ENCODE peak calls at places on chromosomes 3 and 15, in five cellular contexts. Q is heart left ventricle, W is transverse colon, R is endodermal cell, S is heart right ventricle. A is an unnamed sample. For H3K9me3 and H3K4me1, the result is how much of the 10 kb centered on the place peaks cover.

GRCh38 chr15:73900129-73900712 is 26.0 kb upstream of the LOXL1 start:
- DNase-seq in Q (no peak), W (no peak), R (no peak), S (no peak), A (no peak)

GRCh38 chr3:149559525-149559924 is 85.0 kb downstream of the TM4SF4 start:
- DNase-seq in Q (no peak), W (no peak), R (no peak), S (no peak), A (no peak)

GRCh38 chr3:183534249-183534648 is 21.3 kb downstream of the KLHL6 start:
- DNase-seq in Q (no peak), W (no peak), R (no peak), S (no peak), A (no peak)

GRCh38 chr15:89760303-89761008 is 9.4 kb upstream of the MESP1 start:
- DNase-seq in Q (peak), W (peak), R (peak), S (peak), A (no peak)

GRCh38 chr3:138673641-138674040 is 65.1 kb downstream of the FAIM start:
- DNase-seq in Q (no peak), W (no peak), R (peak), S (no peak), A (no peak)

GRCh38 chr15:29403778-29404177 is 134.2 kb upstream of the NSMCE3 start:
- DNase-seq in Q (no peak), W (no peak), R (peak), S (no peak), A (no peak)

GRCh38 chr3:112365636-112366035 is 32.7 kb downstream of the CD200 start:
- DNase-seq in Q (no peak), W (no peak), R (no peak), S (no peak), A (no peak)

GRCh38 chr15:99956820-99957641 is 223.8 kb upstream of the LYSMD4 start:
- DNase-seq in Q (no peak), W (no peak), R (peak), S (no peak), A (no peak)

GRCh38 chr3:13280122-13280790 is 139.9 kb downstream of the NUP210 start:
- DNase-seq in Q (no peak), W (no peak), R (no peak), S (no peak), A (no peak)

GRCh38 chr15:86139828-86140227 is 60.2 kb downstream of the AGBL1 start:
- DNase-seq in Q (no peak), W (no peak), R (peak), S (no peak), A (no peak)

DNA sequence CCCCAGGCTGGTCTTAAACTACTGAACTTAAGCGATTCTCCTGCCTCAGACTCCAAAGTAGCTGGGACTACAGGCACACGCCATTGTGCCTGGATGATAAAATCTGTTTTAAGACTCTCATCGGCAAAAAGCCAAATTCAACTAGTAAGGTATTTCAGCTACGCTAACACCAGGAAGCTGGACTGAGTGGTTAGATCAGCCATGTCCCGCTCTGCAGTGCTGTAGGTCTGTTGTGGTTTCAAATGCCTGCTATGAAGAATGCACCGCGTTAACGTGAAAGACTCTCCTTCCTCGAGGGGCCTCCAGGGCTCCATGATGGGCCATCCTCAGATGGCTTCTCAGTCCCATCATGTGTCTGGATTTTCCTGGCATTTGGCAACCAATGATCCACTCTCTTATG is 70.2 kb downstream of the PCOLCE2 start:
- DNase-seq in Q (no peak), W (no peak), R (no peak), S (no peak), A (no peak)
- H3K27ac ChIP-seq in Q (no peak), W (no peak), R (no peak), S (no peak), A (no peak)

DNA sequence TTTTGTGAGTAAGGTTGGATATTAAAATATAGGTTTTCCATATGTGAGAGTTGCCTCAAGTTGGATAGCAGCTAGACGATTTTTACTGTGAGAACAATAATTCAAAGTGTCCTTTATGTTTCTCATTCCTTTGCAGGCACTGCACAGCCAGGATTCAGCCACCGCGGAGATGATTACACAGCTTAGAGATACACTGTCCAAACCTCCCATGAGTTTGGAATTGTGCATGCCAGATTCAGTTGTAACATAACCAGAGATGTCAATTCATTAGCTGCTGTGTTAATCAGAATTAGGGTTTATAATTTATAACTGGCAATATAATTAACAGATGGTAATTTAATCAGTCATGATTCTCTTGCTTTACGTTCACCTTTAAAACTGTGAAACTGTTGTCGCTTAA is 132.3 kb downstream of the GABRB3 start:
- DNase-seq in Q (no peak), W (no peak), R (peak), S (no peak), A (no peak)
- H3K9me3 ChIP-seq in Q (under half), W (under half), R (under half), S (under half), A (under half)

DNA sequence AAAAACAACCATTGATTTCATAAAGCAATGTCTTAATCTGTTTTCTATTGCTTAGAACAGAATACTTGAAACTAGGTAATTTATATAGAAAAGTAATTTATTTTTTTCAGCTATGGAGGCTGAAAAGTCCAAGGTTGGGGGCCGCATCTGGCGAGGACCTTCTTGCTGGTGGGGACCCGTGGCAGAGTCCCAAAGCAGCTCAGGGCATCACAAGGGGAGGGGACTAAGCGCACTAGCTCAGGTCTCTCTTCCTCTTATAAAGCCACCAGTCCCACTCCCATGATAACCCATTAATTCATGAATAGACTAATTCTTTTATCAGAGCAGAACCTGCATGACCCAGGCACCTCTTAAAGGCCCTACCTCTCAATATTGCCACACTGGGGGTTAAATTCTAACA is 87.2 kb upstream of the KLF13 start:
- DNase-seq in Q (no peak), W (no peak), R (no peak), S (no peak), A (no peak)
- H3K4me1 ChIP-seq in Q (under half), W (under half), R (under half), S (under half), A (under half)

DNA sequence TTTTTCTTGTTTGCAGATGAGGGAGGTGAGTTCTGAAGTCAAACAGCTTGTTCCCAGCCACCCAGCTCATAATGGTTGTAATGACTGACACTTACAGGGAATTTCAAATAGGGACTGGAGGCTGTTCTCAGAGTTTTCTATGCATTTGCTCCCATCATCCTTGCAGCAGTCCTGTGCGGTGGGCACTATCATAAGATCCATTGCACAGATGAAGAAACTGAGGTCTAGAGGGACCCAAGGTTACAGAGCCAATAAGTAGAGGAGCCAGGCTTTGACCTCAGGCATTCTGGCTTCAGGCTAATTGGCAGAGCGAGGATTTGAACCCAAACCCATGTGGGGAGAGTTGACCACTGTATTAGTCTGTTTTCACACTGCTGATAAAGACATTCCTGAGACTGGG is 32.4 kb downstream of the FAH start:
- DNase-seq in Q (no peak), W (no peak), R (no peak), S (no peak), A (no peak)
- H3K27ac ChIP-seq in Q (no peak), W (no peak), R (no peak), S (no peak), A (no peak)

DNA sequence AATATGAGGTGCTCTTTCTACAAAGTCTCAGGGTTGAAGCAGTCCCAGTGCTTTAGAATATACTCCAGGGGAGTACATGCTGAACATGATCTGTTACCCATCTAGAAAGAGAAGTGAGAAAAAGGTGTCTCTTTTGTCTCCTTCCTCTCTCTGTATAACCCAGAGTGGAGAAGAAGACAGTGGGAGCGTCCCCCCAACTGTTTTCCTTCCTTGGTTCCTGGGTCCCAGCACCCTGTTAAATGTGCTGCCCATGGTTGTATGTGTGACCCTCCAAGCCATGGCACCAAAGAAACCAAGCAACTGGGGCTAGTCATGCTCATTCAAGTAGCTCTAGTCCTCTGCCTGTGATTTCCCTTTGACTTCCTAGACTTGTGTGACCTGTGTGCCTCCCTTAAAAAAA is 683.7 kb downstream of the TBL1XR1 start:
- DNase-seq in Q (no peak), W (no peak), R (peak), S (no peak), A (no peak)
- H3K9me3 ChIP-seq in Q (under half), W (under half), R (half or more), S (under half), A (under half)

GRCh38 chr3:37194533-37194932 is 20.2 kb upstream of the LRRFIP2 start:
- DNase-seq in Q (no peak), W (no peak), R (no peak), S (no peak), A (no peak)

GRCh38 chr3:37189109-37189508 is 14.7 kb upstream of the LRRFIP2 start:
- DNase-seq in Q (no peak), W (no peak), R (no peak), S (no peak), A (no peak)

DNA sequence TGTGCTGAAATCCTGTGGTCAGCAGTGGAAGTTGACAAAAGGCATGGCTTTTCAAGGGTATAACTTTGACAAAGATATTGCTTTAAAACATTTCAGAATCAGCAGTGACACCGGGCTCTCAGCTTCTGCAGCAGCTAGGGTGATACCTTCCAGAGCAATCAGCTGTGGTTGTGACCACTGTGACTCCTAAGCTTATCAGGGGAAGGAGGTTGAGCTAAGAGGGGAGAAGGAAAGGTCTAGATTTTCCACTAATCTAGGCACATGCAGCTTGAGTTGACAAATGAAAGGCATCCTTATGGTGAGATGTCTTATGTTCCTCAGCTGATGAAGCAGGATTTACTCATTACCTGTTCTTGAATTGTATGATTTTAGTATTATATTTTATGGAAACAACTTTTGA is 16.3 kb upstream of the LRRFIP2 start:
- DNase-seq in Q (no peak), W (no peak), R (no peak), S (no peak), A (no peak)
- H3K4me1 ChIP-seq in Q (under half), W (under half), R (under half), S (under half), A (under half)

DNA sequence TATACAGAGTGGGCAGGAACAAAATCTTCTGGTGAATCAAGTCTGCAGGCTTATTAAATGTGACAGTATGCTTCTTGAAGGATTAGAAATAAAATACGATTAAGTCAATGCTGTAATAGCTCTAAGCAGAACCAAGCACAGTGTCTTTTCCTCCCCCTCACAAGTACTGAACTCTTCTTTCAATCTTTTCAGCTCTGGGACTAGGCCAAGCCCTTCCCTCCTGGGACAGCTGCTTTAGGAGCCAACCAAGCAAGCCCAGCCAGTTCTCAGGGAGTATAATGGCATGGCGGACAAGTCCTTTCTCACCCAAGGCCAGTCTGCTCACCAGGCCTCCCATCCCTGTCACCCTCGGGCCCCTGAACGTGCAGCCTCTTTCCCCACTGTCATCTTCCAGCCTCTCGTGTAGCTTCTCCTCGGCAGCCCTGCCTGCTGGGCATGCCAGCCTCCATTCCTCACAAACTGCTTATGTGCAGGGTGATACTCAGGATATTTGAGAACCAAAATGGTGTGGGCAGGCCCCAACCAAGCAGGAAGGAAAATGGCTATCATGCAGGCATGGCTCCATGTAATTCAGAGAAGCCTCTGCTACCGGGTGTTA is 8.4 kb upstream of the PPP1R2 start:
- DNase-seq in Q (peak), W (no peak), R (no peak), S (peak), A (no peak)
- H3K27ac ChIP-seq in Q (peak), W (peak), R (no peak), S (no peak), A (no peak)

GRCh38 chr15:24745276-24745675 is 69.7 kb downstream of the NPAP1 start:
- DNase-seq in Q (no peak), W (no peak), R (no peak), S (no peak), A (no peak)
- H3K9me3 ChIP-seq in Q (under half), W (under half), R (half or more), S (under half), A (under half)

GRCh38 chr3:177447938-177448337 is 250.7 kb upstream of the TBL1XR1 start:
- DNase-seq in Q (no peak), W (peak), R (no peak), S (no peak), A (no peak)
- H3K4me1 ChIP-seq in Q (under half), W (under half), R (under half), S (under half), A (under half)